ENCODE peak calls at places on chromosomes 12 and 14, in nine cellular contexts. P is lower leg skin, A is heart left ventricle, B is A549, Y is spleen, T is endodermal cell, V is B cell, I is WTC11, U is fibroblast of pulmonary artery. O is an unnamed sample.
A peak's percentile ranks its signal among the peaks of the same experiment; 100 is the strongest.

GRCh38 chr12:104360157-104360556 is 56.6 kb downstream of the EID3 start:
- DNase-seq in P (no peak), A (no peak), B (peak; percentile 58), Y (no peak), T (no peak), V (no peak), I (no peak), U (peak; percentile 56), O (no peak)

GRCh38 chr14:75753696-75754095 is 92.7 kb downstream of the TTLL5 start:
- DNase-seq in P (no peak), A (no peak), B (no peak), Y (no peak), T (no peak), V (no peak), I (no peak), U (peak; percentile 45), O (no peak)

GRCh38 chr12:25320123-25321006 is 69.6 kb upstream of the KRAS start:
- DNase-seq in P (no peak), A (no peak), B (no peak), Y (no peak), T (no peak), V (peak; percentile 47), I (no peak), U (no peak), O (no peak)

GRCh38 chr12:2783936-2784600 is 10.7 kb upstream of the FKBP4 start:
- DNase-seq in P (no peak), A (peak; percentile 84), B (peak; percentile 62), Y (peak; percentile 86), T (peak; percentile 93), V (no peak), I (peak; percentile 79), U (peak; percentile 60), O (peak; percentile 76)

GRCh38 chr12:117144599-117144998 is 45.4 kb upstream of the TESC start:
- DNase-seq in P (no peak), A (no peak), B (no peak), Y (no peak), T (no peak), V (no peak), I (no peak), U (no peak), O (no peak)

GRCh38 chr14:64912256-64912655 is 2.0 kb upstream of the CHURC1 start:
- DNase-seq in P (no peak), A (no peak), B (no peak), Y (no peak), T (no peak), V (no peak), I (no peak), U (no peak), O (no peak)

GRCh38 chr14:99749763-99750715 is 43.2 kb upstream of the EML1 start:
- DNase-seq in P (no peak), A (peak; percentile 64), B (no peak), Y (no peak), T (no peak), V (no peak), I (no peak), U (no peak), O (no peak)

GRCh38 chr14:76768201-76768656 is 7.0 kb downstream of the VASH1 start:
- DNase-seq in P (peak; percentile 22), A (peak; percentile 84), B (no peak), Y (peak; percentile 88), T (peak; percentile 75), V (no peak), I (peak; percentile 52), U (peak; percentile 52), O (no peak)

GRCh38 chr12:129258781-129259318 is 405.6 kb downstream of the GLT1D1 start:
- DNase-seq in P (no peak), A (no peak), B (no peak), Y (no peak), T (no peak), V (no peak), I (no peak), U (no peak), O (no peak)

GRCh38 chr12:85834378-85834777 is 1.8 kb downstream of the RASSF9 start:
- DNase-seq in P (no peak), A (no peak), B (no peak), Y (no peak), T (no peak), V (no peak), I (no peak), U (no peak), O (no peak)

GRCh38 chr12:95918194-95918993 is 24.0 kb downstream of the CCDC38 start:
- DNase-seq in P (peak; percentile 33), A (no peak), B (peak; percentile 71), Y (no peak), T (peak; percentile 74), V (peak; percentile 56), I (peak; percentile 47), U (peak; percentile 57), O (peak; percentile 33)

GRCh38 chr12:118206107-118206412 is 70.1 kb downstream of the PEBP1 start:
- DNase-seq in P (no peak), A (no peak), B (no peak), Y (no peak), T (no peak), V (no peak), I (no peak), U (no peak), O (no peak)
- TF ChIP-seq CTCF in P (no peak), A (no peak), B (no peak), Y (no peak), T (no peak), V (no peak), I (no peak), U (no peak), O (no peak)

DNA sequence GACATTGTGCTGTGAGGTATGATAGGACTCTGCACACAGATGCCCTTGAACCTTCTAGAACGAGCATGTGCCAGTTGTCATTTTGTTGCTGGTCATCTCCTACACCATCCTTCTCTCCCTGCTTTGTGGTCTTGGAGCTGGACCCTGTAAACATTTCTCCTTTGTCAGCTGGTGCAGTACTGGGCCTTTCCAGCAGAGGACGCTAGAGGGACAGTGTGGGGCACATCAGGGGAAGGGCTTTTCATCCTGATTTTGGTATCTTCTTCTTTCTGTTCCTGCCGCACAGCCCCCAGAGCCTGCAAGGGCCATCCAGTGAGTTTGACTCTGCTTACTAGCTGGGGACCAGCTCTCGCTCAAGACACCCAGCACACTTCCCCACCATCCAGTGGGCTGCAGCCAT is 484.6 kb downstream of the AACS start:
- DNase-seq in P (no peak), A (no peak), B (peak; percentile 6), Y (no peak), T (peak; percentile 92), V (no peak), I (peak; percentile 84), U (no peak), O (peak; percentile 45)
- TF ChIP-seq CTCF in P (no peak), A (no peak), B (no peak), Y (no peak), T (peak; percentile 78), V (no peak), I (peak; percentile 98), U (peak; percentile 25), O (peak; percentile 71)

DNA sequence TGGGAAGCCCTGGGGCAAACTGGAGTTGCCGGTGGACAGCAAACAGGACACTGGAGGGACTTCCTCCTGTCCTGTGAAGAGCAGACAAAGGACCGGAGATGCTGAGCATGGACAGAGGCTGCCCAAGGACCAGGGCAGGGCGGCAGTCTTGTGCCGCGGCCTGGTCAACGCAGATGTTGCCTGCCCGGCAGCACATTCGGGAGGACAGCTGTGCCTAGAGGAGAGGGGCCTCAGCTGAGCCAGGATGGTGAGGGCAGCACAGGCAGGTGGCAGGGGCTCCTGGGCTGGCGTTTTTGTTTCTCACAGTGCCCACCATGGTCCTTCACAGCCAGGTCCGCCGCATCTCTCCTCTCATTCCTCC is 13.3 kb downstream of the ANKRD9 start:
- DNase-seq in P (no peak), A (no peak), B (no peak), Y (no peak), T (no peak), V (no peak), I (no peak), U (no peak), O (no peak)
- TF ChIP-seq CTCF in P (no peak), A (no peak), B (no peak), Y (no peak), T (no peak), V (no peak), I (no peak), U (no peak), O (no peak)

GRCh38 chr12:68786929-68787328 is 21.0 kb upstream of the MDM2 start:
- DNase-seq in P (no peak), A (no peak), B (no peak), Y (no peak), T (no peak), V (no peak), I (no peak), U (no peak), O (no peak)
- TF ChIP-seq CTCF in P (no peak), A (no peak), B (no peak), Y (no peak), T (peak; percentile 38), V (no peak), I (no peak), U (peak; percentile 15), O (no peak)

GRCh38 chr12:39372204-39372925 is 70.6 kb downstream of the KIF21A start:
- DNase-seq in P (no peak), A (no peak), B (no peak), Y (no peak), T (no peak), V (no peak), I (no peak), U (no peak), O (no peak)
- TF ChIP-seq CTCF in P (no peak), A (no peak), B (no peak), Y (no peak), T (no peak), V (no peak), I (no peak), U (no peak), O (no peak)